ENCODE peak calls at places on chromosomes 1 and 21, in four cellular contexts. U is neuronal stem cell, P is IMR-90, T is mesenchymal stem cell. L is an unnamed sample.

GRCh38 chr1:67771776-67772175 is 61.5 kb downstream of the GNG12 start:
- DNase-seq in U (no peak), P (no peak), T (peak; percentile 54), L (no peak)

GRCh38 chr1:151693057-151693651 is 23.4 kb downstream of the CELF3 start:
- DNase-seq in U (no peak), P (peak; percentile 47), T (peak; percentile 55), L (no peak)

GRCh38 chr1:243313635-243314536 is 58.0 kb downstream of the SDCCAG8 start:
- DNase-seq in U (no peak), P (no peak), T (no peak), L (no peak)

GRCh38 chr1:3516481-3516869 is 62.0 kb downstream of the ARHGEF16 start:
- DNase-seq in U (no peak), P (no peak), T (no peak), L (no peak)

GRCh38 chr1:214187933-214188332 is 93.0 kb upstream of the SMYD2 start:
- DNase-seq in U (no peak), P (no peak), T (no peak), L (no peak)

GRCh38 chr1:27569088-27569459 is 34.9 kb downstream of the AHDC1 start:
- DNase-seq in U (no peak), P (no peak), T (peak; percentile 53), L (no peak)

GRCh38 chr1:173190101-173190895 is 16.8 kb downstream of the TNFSF4 start:
- DNase-seq in U (no peak), P (peak; percentile 62), T (peak; percentile 88), L (no peak)

GRCh38 chr21:35303085-35303484 is 254.0 kb upstream of the RUNX1 start:
- DNase-seq in U (no peak), P (peak; percentile 93), T (peak; percentile 48), L (no peak)

GRCh38 chr1:53377438-53377841 is 49.6 kb upstream of the LRP8 start:
- DNase-seq in U (no peak), P (no peak), T (no peak), L (peak; percentile 28)

GRCh38 chr1:204980870-204981405 is 62.1 kb upstream of the CNTN2 start:
- DNase-seq in U (no peak), P (no peak), T (peak; percentile 10), L (no peak)

GRCh38 chr21:27371688-27372331 is 404.9 kb upstream of the ADAMTS5 start:
- DNase-seq in U (no peak), P (peak; percentile 71), T (peak; percentile 46), L (no peak)

GRCh38 chr1:171702598-171702997 is 39.3 kb downstream of the VAMP4 start:
- DNase-seq in U (no peak), P (no peak), T (no peak), L (no peak)

GRCh38 chr1:222095606-222096475 is 354.0 kb upstream of the DUSP10 start:
- DNase-seq in U (peak; percentile 30), P (no peak), T (peak; percentile 15), L (peak; percentile 67)

GRCh38 chr1:221044538-221044937 is 165.3 kb downstream of the HLX start:
- DNase-seq in U (no peak), P (no peak), T (no peak), L (no peak)

GRCh38 chr1:155044812-155045690 is 6.1 kb upstream of the ADAM15 start:
- DNase-seq in U (peak; percentile 52), P (peak; percentile 75), T (peak; percentile 86), L (peak; percentile 87)

GRCh38 chr21:37579356-37579755 is 212.8 kb downstream of the DYRK1A start:
- DNase-seq in U (no peak), P (peak; percentile 10), T (no peak), L (no peak)

GRCh38 chr1:35367914-35368313 is 99.4 kb downstream of the ZMYM4 start:
- DNase-seq in U (no peak), P (no peak), T (no peak), L (no peak)

GRCh38 chr1:171500304-171500703 is 15.0 kb downstream of the PRRC2C start:
- DNase-seq in U (no peak), P (no peak), T (no peak), L (no peak)

GRCh38 chr1:188479146-188479545 is 1650.4 kb downstream of the PLA2G4A start:
- DNase-seq in U (no peak), P (peak; percentile 64), T (peak; percentile 8), L (no peak)

GRCh38 chr1:185594786-185595410 is 139.3 kb upstream of the HMCN1 start:
- DNase-seq in U (no peak), P (no peak), T (no peak), L (no peak)

GRCh38 chr1:106912146-106912545 is 144.3 kb upstream of the PRMT6 start:
- DNase-seq in U (no peak), P (no peak), T (no peak), L (no peak)

GRCh38 chr1:184836081-184836480 is 81.4 kb upstream of the EDEM3 start:
- DNase-seq in U (no peak), P (no peak), T (no peak), L (no peak)

GRCh38 chr1:2294033-2294640 is 66.0 kb downstream of the SKI start:
- DNase-seq in U (no peak), P (peak; percentile 35), T (no peak), L (no peak)

GRCh38 chr1:160781914-160782689 is 13.9 kb upstream of the LY9 start:
- DNase-seq in U (no peak), P (no peak), T (no peak), L (no peak)

GRCh38 chr1:8598783-8599182 is 218.7 kb downstream of the RERE start:
- DNase-seq in U (no peak), P (peak; percentile 35), T (peak; percentile 60), L (no peak)

GRCh38 chr1:234934611-234935033 is 194.0 kb downstream of the TOMM20 start:
- DNase-seq in U (no peak), P (peak; percentile 99), T (peak; percentile 99), L (peak; percentile 6)

GRCh38 chr1:58779837-58780585 is 3.8 kb downstream of the JUN start:
- DNase-seq in U (no peak), P (peak; percentile 78), T (peak; percentile 99), L (peak; percentile 31)

GRCh38 chr1:210264521-210265380 is 32.2 kb downstream of the SERTAD4 start:
- DNase-seq in U (no peak), P (no peak), T (peak; percentile 14), L (no peak)

GRCh38 chr1:182473553-182473952 is 23.6 kb downstream of the RGSL1 start:
- DNase-seq in U (no peak), P (no peak), T (no peak), L (no peak)

GRCh38 chr1:200895801-200896570 is 1.3 kb downstream of the INAVA start:
- DNase-seq in U (no peak), P (no peak), T (no peak), L (no peak)
- H3K4ac ChIP-seq in U (no peak overlapping the region), P (no peak overlapping the region), T (no peak overlapping the region), L (no peak overlapping the region)

DNA sequence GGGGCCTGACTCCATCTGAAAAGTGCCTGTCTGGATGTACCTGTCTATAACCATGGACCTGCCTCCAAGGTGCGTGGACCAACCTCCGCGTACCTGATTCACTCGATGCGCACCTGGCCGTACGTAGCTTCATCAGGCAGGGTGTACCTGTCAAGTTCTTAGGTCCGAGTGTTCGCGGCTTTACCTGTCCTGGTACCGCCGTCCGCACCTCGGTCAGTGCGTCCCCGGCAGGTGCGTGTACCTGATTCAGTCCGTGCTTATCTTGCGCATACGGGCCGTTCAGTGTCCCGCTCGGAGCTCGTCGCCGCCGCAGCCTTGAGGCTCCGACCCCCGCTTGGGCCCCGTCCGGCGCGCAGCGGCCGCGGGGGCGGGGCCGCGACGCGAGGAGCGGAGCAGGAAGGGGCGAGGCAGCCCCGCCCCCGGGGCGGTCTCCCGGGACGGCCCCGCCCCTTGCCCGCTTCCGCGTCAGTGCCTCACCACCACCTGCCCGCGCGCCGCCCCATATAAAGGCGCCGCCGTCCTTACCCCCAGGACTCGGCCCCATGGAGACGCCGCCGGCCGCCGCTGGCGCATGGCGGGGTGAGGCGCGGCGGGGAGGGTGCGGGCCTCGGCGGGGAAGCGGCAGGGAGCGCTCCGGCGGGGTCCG is at the start of gene ZC3H12A:
- DNase-seq in U (peak; percentile 85), P (peak; percentile 86), T (peak; percentile 91), L (peak; percentile 88)
- H3K79me1 ChIP-seq in U (no peaks in the 10 kb centered on the region), P (peaks cover 65% of the 10 kb centered on the region), T (peaks cover 2% of the 10 kb centered on the region), L (no peaks in the 10 kb centered on the region)

GRCh38 chr1:153958111-153958960 is at the start of gene CRTC2:
- DNase-seq in U (peak; percentile 97), P (peak; percentile 98), T (peak; percentile 99), L (peak; percentile 99)
- H3K4ac ChIP-seq in U (no peak within 1 kb of the TSS), P (peak within 1 kb of the TSS; percentile 85), T (peak within 1 kb of the TSS; percentile 92), L (no peak within 1 kb of the TSS)

GRCh38 chr1:11466416-11466815 is 12.5 kb upstream of the DISP3 start:
- DNase-seq in U (no peak), P (no peak), T (no peak), L (no peak)
- H3K79me1 ChIP-seq in U (no peaks in the 10 kb centered on the region), P (no peaks in the 10 kb centered on the region), T (no peaks in the 10 kb centered on the region), L (no peaks in the 10 kb centered on the region)

GRCh38 chr1:23691499-23692307 is at the start of gene RPL11:
- DNase-seq in U (peak; percentile 89), P (peak; percentile 97), T (peak; percentile 97), L (peak; percentile 94)
- H3K4ac ChIP-seq in U (no peak within 1 kb of the TSS), P (peak within 1 kb of the TSS; percentile 88), T (peak within 1 kb of the TSS; percentile 84), L (no peak within 1 kb of the TSS)

GRCh38 chr1:16147615-16147926 is 8.3 kb downstream of the EPHA2 start:
- DNase-seq in U (no peak), P (no peak), T (no peak), L (no peak)

GRCh38 chr1:16149146-16149545 is 6.7 kb downstream of the EPHA2 start:
- DNase-seq in U (no peak), P (no peak), T (no peak), L (no peak)

GRCh38 chr1:16146888-16147614 is 8.8 kb downstream of the EPHA2 start:
- DNase-seq in U (no peak), P (peak; percentile 65), T (peak; percentile 68), L (no peak)

GRCh38 chr1:16149702-16150488 is 6.0 kb downstream of the EPHA2 start:
- DNase-seq in U (no peak), P (no peak), T (no peak), L (no peak)

DNA sequence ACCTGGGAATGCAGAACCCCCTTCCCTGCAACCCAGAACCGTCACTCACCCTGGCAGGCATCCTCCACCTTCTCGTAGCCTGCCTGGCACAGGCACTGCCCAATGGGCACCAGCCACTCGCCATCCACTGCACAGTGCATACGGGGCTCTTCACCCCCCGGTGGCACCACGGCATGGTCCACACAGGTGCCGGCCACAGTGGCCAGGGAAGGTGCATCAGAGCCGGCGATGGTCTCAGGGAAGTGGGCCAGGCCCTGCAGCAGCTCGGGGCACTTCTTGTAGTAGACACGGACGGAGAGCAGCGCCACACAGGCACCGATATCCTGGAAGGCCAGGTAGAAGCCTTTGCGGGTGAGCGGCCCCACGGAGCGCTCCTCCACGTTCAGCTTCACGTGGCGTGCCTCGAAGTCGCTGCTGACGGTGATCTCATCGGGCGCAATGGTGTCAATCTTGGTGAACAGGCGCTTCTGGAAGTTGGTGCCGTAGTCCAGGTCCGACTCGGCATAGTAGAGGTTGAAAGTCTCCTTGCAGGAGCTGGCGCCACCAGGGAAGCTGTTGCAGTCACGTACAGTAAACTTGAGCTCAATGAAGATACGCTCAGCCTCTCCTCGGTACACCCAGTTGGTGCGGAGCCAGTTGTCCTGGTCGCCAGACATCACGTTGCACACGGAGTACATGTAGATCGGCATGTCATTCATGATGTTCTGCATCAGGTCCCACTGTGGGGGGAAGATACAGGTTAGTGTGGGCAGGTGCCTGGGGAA is 7.4 kb downstream of the EPHA2 start:
- DNase-seq in U (no peak), P (no peak), T (no peak), L (no peak)
- H3K79me1 ChIP-seq in U (peaks cover 40% of the 10 kb centered on the region), P (peaks cover 89% of the 10 kb centered on the region), T (no peaks in the 10 kb centered on the region), L (peaks cover 7% of the 10 kb centered on the region)